ENCODE peak calls at places on chromosomes 1 and 21, in six cellular contexts. P, G, Y, I, N and T are unnamed samples.
A peak's percentile ranks its signal among the peaks of the same experiment; 100 is the strongest.

GRCh38 chr1:173424786-173425407 is 52.2 kb upstream of the PRDX6 start:
- DNase-seq in N (no peak), I (no peak), G (no peak), Y (no peak), P (no peak), T (peak; percentile 32)

GRCh38 chr1:26387447-26387846 is 14.9 kb upstream of the ZNF683 start:
- DNase-seq in Y (no peak), N (no peak), I (no peak), G (no peak), P (no peak), T (peak; percentile 14)

GRCh38 chr1:243765676-243766075 is 84.4 kb downstream of the AKT3 start:
- DNase-seq in Y (no peak), I (no peak), G (no peak), N (no peak), P (no peak), T (no peak)

GRCh38 chr1:157310401-157310800 is 172.2 kb upstream of the ETV3 start:
- DNase-seq in I (no peak), G (no peak), P (no peak), Y (no peak), N (no peak), T (no peak)

GRCh38 chr1:228866498-228866897 is 131.2 kb downstream of the RHOU start:
- DNase-seq in I (no peak), G (no peak), Y (no peak), P (no peak), N (peak; percentile 24), T (no peak)

GRCh38 chr21:32524010-32524719 is 61.2 kb downstream of the TCP10L start:
- DNase-seq in Y (no peak), P (no peak), N (no peak), G (no peak), I (no peak), T (no peak)

GRCh38 chr21:46503922-46504539 is 45.3 kb downstream of the DIP2A start:
- DNase-seq in N (no peak), P (no peak), G (no peak), I (no peak), Y (no peak), T (no peak)

GRCh38 chr1:220335668-220336067 is 63.4 kb upstream of the RAB3GAP2 start:
- DNase-seq in Y (no peak), I (no peak), P (no peak), N (no peak), G (no peak), T (no peak)

GRCh38 chr1:91764471-91765115 is 121.4 kb downstream of the TGFBR3 start:
- DNase-seq in P (no peak), I (no peak), G (no peak), Y (no peak), N (no peak), T (no peak)

GRCh38 chr1:10045480-10046355 is 13.0 kb downstream of the UBE4B start:
- DNase-seq in Y (no peak), N (no peak), I (no peak), P (no peak), G (no peak), T (no peak)

GRCh38 chr1:236348071-236348470 is 46.0 kb upstream of the EDARADD start:
- DNase-seq in G (no peak), N (no peak), I (peak; percentile 18), P (no peak), Y (no peak), T (no peak)

GRCh38 chr1:41730806-41731205 is 187.9 kb downstream of the HIVEP3 start:
- DNase-seq in G (no peak), P (no peak), I (no peak), Y (no peak), N (no peak), T (no peak)

GRCh38 chr1:107362468-107362867 is 221.6 kb downstream of the NTNG1 start:
- DNase-seq in N (no peak), P (no peak), G (no peak), Y (no peak), I (no peak), T (no peak)

GRCh38 chr1:63713627-63714481 is 60.0 kb upstream of the ROR1 start:
- DNase-seq in P (no peak), G (peak; percentile 51), Y (no peak), N (no peak), I (no peak), T (peak; percentile 39)

GRCh38 chr1:93607814-93608187 is 73.8 kb downstream of the BCAR3 start:
- DNase-seq in G (no peak), Y (no peak), P (peak; percentile 76), N (no peak), I (no peak), T (no peak)

DNA sequence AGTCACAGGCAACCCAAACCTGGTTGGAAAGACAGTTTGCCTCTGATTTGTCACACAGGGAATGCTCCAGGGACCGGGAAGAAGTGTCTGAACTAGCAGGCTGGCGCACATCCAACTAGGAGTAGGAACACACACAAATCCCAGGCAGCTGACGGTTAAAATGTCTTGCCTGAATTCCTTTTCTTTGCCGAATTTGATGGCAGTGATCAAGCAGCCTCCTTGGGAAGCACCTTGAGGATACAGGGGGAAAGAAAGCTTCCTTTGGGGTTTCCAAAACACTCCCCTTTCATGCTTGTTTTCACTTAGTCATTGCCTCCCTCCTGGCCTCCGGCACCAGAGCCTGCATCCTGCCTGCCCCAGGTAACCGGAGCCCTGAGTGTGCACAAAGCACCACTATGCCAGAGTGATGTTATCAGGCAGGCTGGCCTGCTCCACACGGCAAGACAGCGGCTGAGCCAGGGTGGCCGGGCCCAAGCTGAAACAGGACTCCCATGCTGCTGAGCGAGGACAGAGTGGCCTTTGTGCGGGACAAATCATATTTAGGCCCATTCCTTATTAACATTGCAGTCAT is 193.8 kb downstream of the LMX1A start:
- DNase-seq in N (peak; percentile 10), P (no peak), Y (no peak), G (no peak), I (no peak), T (no peak)
- TF ChIP-seq EP300 in N (no peak), P (no peak), Y (no peak), G (no peak), I (no peak), T (no peak)

DNA sequence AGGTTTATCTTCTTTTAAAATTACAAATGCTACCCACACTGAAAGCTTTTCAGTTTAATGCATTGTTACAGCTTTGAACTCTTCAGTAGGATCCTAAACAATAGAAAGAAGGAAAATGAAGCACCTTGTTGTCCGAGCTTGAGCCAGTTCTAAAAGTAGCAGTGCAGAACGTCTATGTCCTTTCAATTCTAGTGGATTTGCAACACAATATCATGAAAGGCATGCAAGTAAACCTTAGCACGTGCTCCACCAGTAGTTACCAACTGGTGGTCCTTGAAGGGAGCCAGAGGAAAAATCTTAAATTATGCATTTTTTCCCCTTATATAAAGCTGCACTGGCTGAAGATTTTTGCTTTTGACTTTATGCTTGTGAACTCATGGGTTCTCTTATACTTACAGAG is 208.2 kb downstream of the NFIA start:
- DNase-seq in G (no peak), I (no peak), P (no peak), N (no peak), Y (no peak), T (no peak)
- H3K4me3 ChIP-seq in G (no peak overlapping the region), I (no peak overlapping the region), P (no peak overlapping the region), N (no peak overlapping the region), Y (no peak overlapping the region), T (no peak overlapping the region)

DNA sequence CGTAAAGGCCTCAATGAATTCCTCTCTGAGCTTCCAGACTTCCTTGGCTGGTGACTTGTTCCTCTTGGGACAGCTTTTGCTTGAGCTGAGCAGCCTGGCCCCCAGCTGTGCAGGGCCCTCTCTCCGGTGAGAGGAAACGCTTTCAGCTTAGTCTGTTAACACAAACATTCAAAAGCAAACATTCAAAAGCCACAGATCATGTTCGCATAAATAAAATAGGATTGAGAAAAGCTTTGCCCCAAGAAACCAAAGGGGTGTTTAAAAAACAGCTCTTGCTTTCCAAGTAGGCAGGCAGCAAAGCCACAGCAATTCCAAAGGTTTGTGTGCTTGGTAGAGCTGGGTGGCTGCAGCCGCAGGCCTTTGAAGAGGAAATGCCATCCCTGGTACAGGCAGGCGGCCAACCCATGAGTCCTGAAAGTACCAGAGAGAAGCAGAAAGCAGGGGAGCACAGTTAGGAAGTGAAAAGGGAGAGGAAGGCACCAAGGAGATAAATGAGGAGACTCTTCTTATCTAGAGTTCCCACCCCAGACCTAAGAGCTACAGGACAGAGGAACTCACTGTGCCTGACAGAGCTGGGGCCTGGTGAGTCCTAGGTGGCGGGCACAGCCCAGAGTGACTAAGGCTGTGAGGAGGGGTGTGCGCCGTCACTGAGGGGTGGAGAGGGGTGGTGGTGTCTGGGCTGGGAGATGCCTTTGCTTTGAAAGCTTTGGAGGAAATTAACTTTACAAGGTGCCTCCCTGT is 48.4 kb downstream of the CCN1 start:
- DNase-seq in Y (no peak), I (no peak), N (no peak), G (peak; percentile 73), P (no peak), T (peak; percentile 40)
- TF ChIP-seq POLR2A in Y (no peak), I (no peak), N (no peak), G (no peak), P (no peak), T (no peak)

GRCh38 chr1:77590653-77591052 is 91.8 kb downstream of the ZZZ3 start:
- DNase-seq in N (no peak), I (no peak), P (no peak), Y (no peak), G (no peak), T (no peak)
- TF ChIP-seq EP300 in N (no peak), I (no peak), P (no peak), Y (no peak), G (no peak), T (no peak)

GRCh38 chr1:33471416-33471815 is 1.0 kb upstream of the ZSCAN20 start:
- DNase-seq in I (no peak), G (no peak), P (no peak), Y (no peak), N (no peak), T (no peak)
- H3K4me3 ChIP-seq in I (no peak overlapping the region), G (no peak overlapping the region), P (no peak overlapping the region), Y (peak overlapping the region; percentile 50), N (no peak overlapping the region), T (no peak overlapping the region)